ENCODE peak calls at places on chromosomes 11 and 22, in four cellular contexts. One of them, this sample, is unnamed.

GRCh38 chr11:39678996-39679395 is 1780.5 kb downstream of the LRRC4C start:
- DNase-seq in HT-29: no peak
- DNase-seq in T-helper 2 cell: peak
- DNase-seq in HCEC 1CT: no peak
- DNase-seq in this sample: no peak

GRCh38 chr11:23856654-23857053 is 640.2 kb upstream of the LUZP2 start:
- DNase-seq in HT-29: no peak
- DNase-seq in T-helper 2 cell: no peak
- DNase-seq in HCEC 1CT: peak
- DNase-seq in this sample: peak

GRCh38 chr11:63592975-63593395 is 21.2 kb downstream of the PLAAT3 start:
- DNase-seq in HT-29: peak
- DNase-seq in T-helper 2 cell: peak
- DNase-seq in HCEC 1CT: peak
- DNase-seq in this sample: no peak

GRCh38 chr11:117717485-117718314 is 79.3 kb downstream of the DSCAML1 start:
- DNase-seq in HT-29: peak
- DNase-seq in T-helper 2 cell: no peak
- DNase-seq in HCEC 1CT: no peak
- DNase-seq in this sample: peak

GRCh38 chr11:117861151-117862018 is 15.1 kb downstream of the FXYD6 start:
- DNase-seq in HT-29: no peak
- DNase-seq in T-helper 2 cell: no peak
- DNase-seq in HCEC 1CT: no peak
- DNase-seq in this sample: peak

GRCh38 chr11:32087602-32088001 is 3.3 kb upstream of the RCN1 start:
- DNase-seq in HT-29: no peak
- DNase-seq in T-helper 2 cell: no peak
- DNase-seq in HCEC 1CT: peak
- DNase-seq in this sample: peak

GRCh38 chr22:50733521-50734342 is 4.3 kb upstream of the ACR start:
- DNase-seq in HT-29: no peak
- DNase-seq in T-helper 2 cell: no peak
- DNase-seq in HCEC 1CT: peak
- DNase-seq in this sample: peak

GRCh38 chr11:114321621-114322257 is 25.5 kb downstream of the NNMT start:
- DNase-seq in HT-29: no peak
- DNase-seq in T-helper 2 cell: no peak
- DNase-seq in HCEC 1CT: peak
- DNase-seq in this sample: peak

GRCh38 chr22:49951001-49951677 is 9.4 kb upstream of the PIM3 start:
- DNase-seq in HT-29: peak
- DNase-seq in T-helper 2 cell: no peak
- DNase-seq in HCEC 1CT: no peak
- DNase-seq in this sample: no peak

GRCh38 chr11:72241290-72241781 is 2.6 kb downstream of the PHOX2A start:
- DNase-seq in HT-29: no peak
- DNase-seq in T-helper 2 cell: no peak
- DNase-seq in HCEC 1CT: no peak
- DNase-seq in this sample: no peak

This sample was measured in foreskin fibroblast.